ENCODE peak calls at places on chromosomes 7 and 10, in ten cellular contexts. One of them, this sample, is unnamed.

GRCh38 chr10:97828721-97829120 is 20.9 kb upstream of the GOLGA7B start:
- DNase-seq in astrocyte: no peak
- DNase-seq in cardiac fibroblast: no peak
- DNase-seq in ascending aorta: no peak
- DNase-seq in naive thymus-derived CD4-positive, alpha-beta T cell: peak
- DNase-seq in HFFc6: no peak
- DNase-seq in CMK: no peak
- DNase-seq in posterior cingulate gyrus: no peak
- DNase-seq in heart left ventricle: no peak
- DNase-seq in aorta: no peak
- DNase-seq in this sample: no peak

GRCh38 chr10:105473170-105473569 is 832.1 kb downstream of the SORCS3 start:
- DNase-seq in naive thymus-derived CD4-positive, alpha-beta T cell: no peak
- DNase-seq in CMK: no peak
- DNase-seq in ascending aorta: no peak
- DNase-seq in aorta: no peak
- DNase-seq in astrocyte: no peak
- DNase-seq in posterior cingulate gyrus: no peak
- DNase-seq in HFFc6: no peak
- DNase-seq in heart left ventricle: peak
- DNase-seq in cardiac fibroblast: no peak
- DNase-seq in this sample: no peak

GRCh38 chr7:54967384-54967783 is 51.4 kb upstream of the EGFR start:
- DNase-seq in CMK: no peak
- DNase-seq in posterior cingulate gyrus: no peak
- DNase-seq in cardiac fibroblast: peak
- DNase-seq in ascending aorta: no peak
- DNase-seq in astrocyte: peak
- DNase-seq in naive thymus-derived CD4-positive, alpha-beta T cell: no peak
- DNase-seq in aorta: no peak
- DNase-seq in HFFc6: no peak
- DNase-seq in heart left ventricle: no peak
- DNase-seq in this sample: no peak

GRCh38 chr7:20214132-20214531 is 3.1 kb downstream of the MACC1 start:
- DNase-seq in HFFc6: no peak
- DNase-seq in ascending aorta: no peak
- DNase-seq in astrocyte: no peak
- DNase-seq in heart left ventricle: no peak
- DNase-seq in naive thymus-derived CD4-positive, alpha-beta T cell: no peak
- DNase-seq in posterior cingulate gyrus: no peak
- DNase-seq in CMK: no peak
- DNase-seq in aorta: no peak
- DNase-seq in cardiac fibroblast: no peak
- DNase-seq in this sample: no peak

GRCh38 chr10:89522463-89522862 is 12.9 kb downstream of the SLC16A12 start:
- DNase-seq in CMK: no peak
- DNase-seq in posterior cingulate gyrus: no peak
- DNase-seq in naive thymus-derived CD4-positive, alpha-beta T cell: no peak
- DNase-seq in cardiac fibroblast: peak
- DNase-seq in aorta: no peak
- DNase-seq in ascending aorta: no peak
- DNase-seq in heart left ventricle: no peak
- DNase-seq in astrocyte: peak
- DNase-seq in HFFc6: peak
- DNase-seq in this sample: no peak

GRCh38 chr10:101285093-101285463 is 55.8 kb upstream of the LBX1 start:
- DNase-seq in naive thymus-derived CD4-positive, alpha-beta T cell: no peak
- DNase-seq in CMK: no peak
- DNase-seq in posterior cingulate gyrus: peak
- DNase-seq in cardiac fibroblast: no peak
- DNase-seq in astrocyte: no peak
- DNase-seq in aorta: no peak
- DNase-seq in HFFc6: no peak
- DNase-seq in heart left ventricle: no peak
- DNase-seq in ascending aorta: no peak
- DNase-seq in this sample: no peak

GRCh38 chr10:49550563-49550962 is 11.6 kb upstream of the ERCC6 start:
- DNase-seq in heart left ventricle: no peak
- DNase-seq in posterior cingulate gyrus: no peak
- DNase-seq in naive thymus-derived CD4-positive, alpha-beta T cell: no peak
- DNase-seq in CMK: no peak
- DNase-seq in cardiac fibroblast: peak
- DNase-seq in HFFc6: peak
- DNase-seq in ascending aorta: no peak
- DNase-seq in aorta: no peak
- DNase-seq in astrocyte: peak
- DNase-seq in this sample: no peak

GRCh38 chr10:93417264-93417663 is 64.9 kb downstream of the MYOF start:
- DNase-seq in HFFc6: no peak
- DNase-seq in CMK: no peak
- DNase-seq in posterior cingulate gyrus: no peak
- DNase-seq in ascending aorta: no peak
- DNase-seq in naive thymus-derived CD4-positive, alpha-beta T cell: no peak
- DNase-seq in heart left ventricle: peak
- DNase-seq in astrocyte: no peak
- DNase-seq in cardiac fibroblast: no peak
- DNase-seq in aorta: no peak
- DNase-seq in this sample: no peak

GRCh38 chr10:100303724-100304319 is 17.3 kb upstream of the BLOC1S2 start:
- DNase-seq in astrocyte: peak
- DNase-seq in CMK: no peak
- DNase-seq in heart left ventricle: no peak
- DNase-seq in aorta: no peak
- DNase-seq in posterior cingulate gyrus: no peak
- DNase-seq in HFFc6: peak
- DNase-seq in naive thymus-derived CD4-positive, alpha-beta T cell: no peak
- DNase-seq in ascending aorta: no peak
- DNase-seq in cardiac fibroblast: peak
- DNase-seq in this sample: no peak

GRCh38 chr7:133310232-133310852 is 57.5 kb downstream of the EXOC4 start:
- DNase-seq in CMK: no peak
- DNase-seq in HFFc6: no peak
- DNase-seq in cardiac fibroblast: peak
- DNase-seq in heart left ventricle: peak
- DNase-seq in naive thymus-derived CD4-positive, alpha-beta T cell: no peak
- DNase-seq in astrocyte: no peak
- DNase-seq in aorta: no peak
- DNase-seq in posterior cingulate gyrus: no peak
- DNase-seq in ascending aorta: no peak
- DNase-seq in this sample: no peak

GRCh38 chr7:2048531-2048930 is 184.2 kb downstream of the MAD1L1 start:
- DNase-seq in heart left ventricle: no peak
- DNase-seq in astrocyte: no peak
- DNase-seq in cardiac fibroblast: no peak
- DNase-seq in ascending aorta: no peak
- DNase-seq in posterior cingulate gyrus: peak
- DNase-seq in CMK: no peak
- DNase-seq in HFFc6: no peak
- DNase-seq in naive thymus-derived CD4-positive, alpha-beta T cell: no peak
- DNase-seq in aorta: peak
- DNase-seq in this sample: no peak

GRCh38 chr7:64849250-64849923 is 53.7 kb upstream of the ZNF273 start:
- DNase-seq in astrocyte: peak
- DNase-seq in HFFc6: peak
- DNase-seq in naive thymus-derived CD4-positive, alpha-beta T cell: no peak
- DNase-seq in posterior cingulate gyrus: no peak
- DNase-seq in heart left ventricle: no peak
- DNase-seq in CMK: no peak
- DNase-seq in cardiac fibroblast: peak
- DNase-seq in ascending aorta: no peak
- DNase-seq in aorta: no peak
- DNase-seq in this sample: no peak

GRCh38 chr7:8176370-8177081 is 85.4 kb downstream of the ICA1 start:
- DNase-seq in naive thymus-derived CD4-positive, alpha-beta T cell: peak
- DNase-seq in aorta: peak
- DNase-seq in CMK: no peak
- DNase-seq in ascending aorta: no peak
- DNase-seq in astrocyte: no peak
- DNase-seq in HFFc6: no peak
- DNase-seq in posterior cingulate gyrus: no peak
- DNase-seq in cardiac fibroblast: no peak
- DNase-seq in heart left ventricle: no peak
- DNase-seq in this sample: peak

GRCh38 chr7:20742913-20743312 is 43.8 kb downstream of the SP8 start:
- DNase-seq in naive thymus-derived CD4-positive, alpha-beta T cell: no peak
- DNase-seq in posterior cingulate gyrus: no peak
- DNase-seq in astrocyte: no peak
- DNase-seq in ascending aorta: no peak
- DNase-seq in aorta: no peak
- DNase-seq in cardiac fibroblast: no peak
- DNase-seq in heart left ventricle: no peak
- DNase-seq in CMK: no peak
- DNase-seq in HFFc6: no peak
- DNase-seq in this sample: no peak

GRCh38 chr7:33807779-33808482 is 97.4 kb upstream of the BMPER start:
- DNase-seq in cardiac fibroblast: peak
- DNase-seq in aorta: no peak
- DNase-seq in astrocyte: peak
- DNase-seq in heart left ventricle: no peak
- DNase-seq in ascending aorta: no peak
- DNase-seq in CMK: no peak
- DNase-seq in naive thymus-derived CD4-positive, alpha-beta T cell: no peak
- DNase-seq in HFFc6: peak
- DNase-seq in posterior cingulate gyrus: no peak
- DNase-seq in this sample: no peak

GRCh38 chr7:92461027-92462003 is 14.0 kb downstream of the GATAD1 start:
- DNase-seq in heart left ventricle: no peak
- DNase-seq in CMK: no peak
- DNase-seq in aorta: no peak
- DNase-seq in astrocyte: peak
- DNase-seq in HFFc6: peak
- DNase-seq in posterior cingulate gyrus: no peak
- DNase-seq in cardiac fibroblast: peak
- DNase-seq in naive thymus-derived CD4-positive, alpha-beta T cell: peak
- DNase-seq in ascending aorta: no peak
- DNase-seq in this sample: no peak

GRCh38 chr7:112843151-112843550 is 53.0 kb upstream of the TMEM168 start:
- DNase-seq in ascending aorta: no peak
- DNase-seq in aorta: no peak
- DNase-seq in astrocyte: no peak
- DNase-seq in HFFc6: no peak
- DNase-seq in naive thymus-derived CD4-positive, alpha-beta T cell: no peak
- DNase-seq in heart left ventricle: no peak
- DNase-seq in posterior cingulate gyrus: no peak
- DNase-seq in cardiac fibroblast: no peak
- DNase-seq in CMK: no peak
- DNase-seq in this sample: no peak

GRCh38 chr7:75599244-75599771 is 107.2 kb downstream of the SPDYE5 start:
- DNase-seq in cardiac fibroblast: no peak
- DNase-seq in ascending aorta: no peak
- DNase-seq in naive thymus-derived CD4-positive, alpha-beta T cell: no peak
- DNase-seq in astrocyte: no peak
- DNase-seq in aorta: no peak
- DNase-seq in heart left ventricle: no peak
- DNase-seq in posterior cingulate gyrus: peak
- DNase-seq in HFFc6: no peak
- DNase-seq in CMK: no peak
- DNase-seq in this sample: no peak

GRCh38 chr10:72679838-72680241 is 12.1 kb upstream of the MCU start:
- DNase-seq in posterior cingulate gyrus: no peak
- DNase-seq in ascending aorta: no peak
- DNase-seq in astrocyte: no peak
- DNase-seq in cardiac fibroblast: no peak
- DNase-seq in naive thymus-derived CD4-positive, alpha-beta T cell: no peak
- DNase-seq in HFFc6: no peak
- DNase-seq in CMK: no peak
- DNase-seq in heart left ventricle: no peak
- DNase-seq in aorta: no peak
- DNase-seq in this sample: no peak

GRCh38 chr10:48468866-48469511 is 135.9 kb downstream of the ARHGAP22 start:
- DNase-seq in naive thymus-derived CD4-positive, alpha-beta T cell: no peak
- DNase-seq in posterior cingulate gyrus: peak
- DNase-seq in astrocyte: no peak
- DNase-seq in ascending aorta: peak
- DNase-seq in aorta: no peak
- DNase-seq in heart left ventricle: no peak
- DNase-seq in cardiac fibroblast: no peak
- DNase-seq in HFFc6: no peak
- DNase-seq in CMK: no peak
- DNase-seq in this sample: no peak

GRCh38 chr7:158141806-158142518 is 445.7 kb downstream of the PTPRN2 start:
- DNase-seq in cardiac fibroblast: no peak
- DNase-seq in naive thymus-derived CD4-positive, alpha-beta T cell: no peak
- DNase-seq in ascending aorta: no peak
- DNase-seq in aorta: no peak
- DNase-seq in HFFc6: no peak
- DNase-seq in CMK: no peak
- DNase-seq in posterior cingulate gyrus: peak
- DNase-seq in astrocyte: no peak
- DNase-seq in heart left ventricle: no peak
- DNase-seq in this sample: no peak

GRCh38 chr7:33716581-33717477 is 188.5 kb upstream of the BMPER start:
- DNase-seq in HFFc6: peak
- DNase-seq in heart left ventricle: no peak
- DNase-seq in CMK: no peak
- DNase-seq in astrocyte: peak
- DNase-seq in aorta: no peak
- DNase-seq in ascending aorta: no peak
- DNase-seq in naive thymus-derived CD4-positive, alpha-beta T cell: no peak
- DNase-seq in cardiac fibroblast: peak
- DNase-seq in posterior cingulate gyrus: no peak
- DNase-seq in this sample: no peak

GRCh38 chr7:129569811-129570215 is 41.7 kb upstream of the NRF1 start:
- DNase-seq in aorta: no peak
- DNase-seq in CMK: no peak
- DNase-seq in heart left ventricle: no peak
- DNase-seq in posterior cingulate gyrus: no peak
- DNase-seq in ascending aorta: no peak
- DNase-seq in HFFc6: peak
- DNase-seq in cardiac fibroblast: peak
- DNase-seq in naive thymus-derived CD4-positive, alpha-beta T cell: no peak
- DNase-seq in astrocyte: peak
- DNase-seq in this sample: no peak

GRCh38 chr10:75658036-75658435 is 226.6 kb downstream of the LRMDA start:
- DNase-seq in heart left ventricle: no peak
- DNase-seq in astrocyte: no peak
- DNase-seq in HFFc6: no peak
- DNase-seq in aorta: no peak
- DNase-seq in posterior cingulate gyrus: no peak
- DNase-seq in naive thymus-derived CD4-positive, alpha-beta T cell: no peak
- DNase-seq in ascending aorta: no peak
- DNase-seq in cardiac fibroblast: no peak
- DNase-seq in CMK: no peak
- DNase-seq in this sample: no peak

GRCh38 chr7:26664735-26665420 is 199.5 kb downstream of the SKAP2 start:
- DNase-seq in astrocyte: no peak
- DNase-seq in CMK: no peak
- DNase-seq in HFFc6: no peak
- DNase-seq in naive thymus-derived CD4-positive, alpha-beta T cell: peak
- DNase-seq in cardiac fibroblast: peak
- DNase-seq in ascending aorta: no peak
- DNase-seq in posterior cingulate gyrus: no peak
- DNase-seq in aorta: no peak
- DNase-seq in heart left ventricle: no peak
- DNase-seq in this sample: no peak

GRCh38 chr10:79502561-79503309 is 9.6 kb upstream of the EIF5AL1 start:
- DNase-seq in cardiac fibroblast: peak
- DNase-seq in HFFc6: no peak
- DNase-seq in posterior cingulate gyrus: no peak
- DNase-seq in CMK: no peak
- DNase-seq in heart left ventricle: no peak
- DNase-seq in ascending aorta: no peak
- DNase-seq in astrocyte: no peak
- DNase-seq in aorta: no peak
- DNase-seq in naive thymus-derived CD4-positive, alpha-beta T cell: no peak
- DNase-seq in this sample: no peak

GRCh38 chr7:57204411-57204811 is 72.2 kb upstream of the ZNF479 start:
- DNase-seq in cardiac fibroblast: no peak
- DNase-seq in ascending aorta: no peak
- DNase-seq in naive thymus-derived CD4-positive, alpha-beta T cell: no peak
- DNase-seq in CMK: no peak
- DNase-seq in aorta: no peak
- DNase-seq in heart left ventricle: no peak
- DNase-seq in posterior cingulate gyrus: no peak
- DNase-seq in astrocyte: no peak
- DNase-seq in HFFc6: no peak
- DNase-seq in this sample: no peak

GRCh38 chr10:80410122-80410521 is 1.8 kb downstream of the PRXL2A start:
- DNase-seq in posterior cingulate gyrus: no peak
- DNase-seq in aorta: no peak
- DNase-seq in ascending aorta: no peak
- DNase-seq in heart left ventricle: no peak
- DNase-seq in cardiac fibroblast: no peak
- DNase-seq in astrocyte: no peak
- DNase-seq in CMK: no peak
- DNase-seq in HFFc6: no peak
- DNase-seq in naive thymus-derived CD4-positive, alpha-beta T cell: no peak
- DNase-seq in this sample: no peak